ENCODE peak calls at places on chromosome 6, in seven cellular contexts. P is pancreas, S is GM23338, Y is stomach, J is uterus, G is A549, F is SK-N-SH. M is an unnamed sample.

GRCh38 chr6:133827766-133828165 is 61.1 kb upstream of the TCF21 start:
- DNase-seq in P (no peak), F (no peak), S (no peak), Y (no peak), J (no peak), G (no peak), M (no peak)

GRCh38 chr6:43276180-43277082 is 21.6 kb upstream of the SLC22A7 start:
- DNase-seq in G (no peak), P (no peak), Y (no peak), F (no peak), S (peak; percentile 64), J (no peak), M (no peak)

GRCh38 chr6:36129889-36130671 is at the start of gene MAPK13:
- DNase-seq in J (no peak), Y (peak; percentile 66), G (no peak), S (peak; percentile 67), F (no peak), P (peak; percentile 63), M (peak; percentile 71)

GRCh38 chr6:37551867-37552266 is 52.2 kb upstream of the CCDC167 start:
- DNase-seq in S (no peak), F (no peak), P (no peak), Y (no peak), G (no peak), J (no peak), M (no peak)

GRCh38 chr6:26233608-26234420 is 131.2 kb upstream of the BTN3A2 start:
- DNase-seq in S (peak; percentile 74), Y (peak; percentile 58), F (peak; percentile 40), J (peak; percentile 54), G (no peak), P (no peak), M (peak; percentile 74)

GRCh38 chr6:18363746-18364145 is 23.4 kb upstream of the RNF144B start:
- DNase-seq in Y (no peak), J (no peak), S (no peak), F (no peak), P (no peak), G (no peak), M (no peak)

GRCh38 chr6:15752820-15753219 is 90.0 kb upstream of the DTNBP1 start:
- DNase-seq in J (no peak), Y (no peak), S (peak; percentile 46), F (no peak), P (no peak), G (no peak), M (no peak)

GRCh38 chr6:113182370-113183141 is 674.6 kb upstream of the MARCKS start:
- DNase-seq in J (no peak), F (no peak), P (no peak), S (no peak), G (peak; percentile 1), Y (no peak), M (no peak)

GRCh38 chr6:164107297-164107995 is 692.9 kb downstream of the QKI start:
- DNase-seq in J (no peak), G (no peak), F (no peak), P (no peak), Y (no peak), S (no peak), M (no peak)

GRCh38 chr6:92777146-92777740 is 642.1 kb downstream of the EPHA7 start:
- DNase-seq in F (no peak), Y (no peak), S (peak; percentile 82), P (no peak), J (no peak), G (no peak), M (no peak)

DNA sequence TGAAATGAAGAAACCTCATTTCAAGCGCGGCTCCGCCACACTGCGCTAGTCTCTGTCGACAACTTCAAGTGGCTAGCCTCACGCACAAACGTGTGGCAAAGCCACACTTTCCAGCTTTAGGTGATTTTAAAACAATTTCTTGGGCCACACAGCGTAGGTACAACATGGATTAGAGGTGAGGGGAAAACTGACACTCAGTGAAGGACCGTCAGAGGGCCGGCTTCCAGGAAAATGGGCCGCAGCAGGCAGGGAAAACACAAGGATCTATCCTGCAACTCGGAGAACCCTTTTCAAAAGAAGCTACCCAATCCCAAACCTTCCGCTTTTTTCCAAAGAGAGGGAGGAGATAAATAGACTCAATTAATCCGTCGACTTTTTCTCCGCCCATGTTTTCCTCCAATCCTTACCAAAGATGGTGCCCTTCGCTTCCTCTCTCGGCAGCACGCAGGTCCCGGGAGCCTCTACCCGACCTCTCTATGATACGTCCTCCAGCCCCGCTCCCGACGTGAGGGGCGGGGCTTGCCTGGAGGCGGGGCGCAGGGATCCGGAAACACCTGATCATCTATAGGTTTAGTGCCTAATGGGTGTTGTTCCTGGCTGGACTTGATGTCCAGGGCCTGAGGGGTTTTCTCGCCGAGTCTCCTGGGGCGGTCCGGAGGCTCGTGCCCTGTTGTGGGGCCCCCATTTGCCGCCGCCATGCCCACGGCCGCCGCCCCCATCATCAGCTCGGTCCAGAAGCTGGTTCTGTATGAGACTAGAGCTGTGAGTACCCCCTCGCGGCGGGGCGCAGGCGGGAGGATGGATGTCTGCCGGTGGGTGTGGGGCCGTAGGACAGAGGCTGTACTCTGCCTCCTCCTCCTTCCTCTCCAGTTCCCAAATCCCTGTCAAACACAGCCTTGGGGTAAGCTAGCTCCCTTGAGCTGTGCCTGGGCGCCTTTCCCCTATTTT is at the start of the genes AK9 and FIG4:
- DNase-seq in P (peak; percentile 93), Y (peak; percentile 95), J (peak; percentile 89), S (peak; percentile 98), F (peak; percentile 96), G (peak; percentile 58), M (peak; percentile 96)
- TF ChIP-seq CTCF in P (no peak), Y (no peak), J (no peak), S (peak; percentile 21), F (peak; percentile 42), G (no peak), M (peak; percentile 23)

GRCh38 chr6:7910654-7911344 is at the start of gene TXNDC5:
- DNase-seq in G (peak; percentile 64), S (peak; percentile 82), P (peak; percentile 84), J (peak; percentile 64), Y (peak; percentile 84), F (peak; percentile 97), M (peak; percentile 86)

GRCh38 chr6:7912024-7912423 is 1.4 kb upstream of the TXNDC5 start:
- DNase-seq in G (no peak), P (no peak), F (no peak), Y (no peak), J (no peak), S (no peak), M (no peak)

GRCh38 chr6:7910298-7910653 is 312 bp downstream of the TXNDC5 start:
- DNase-seq in P (no peak), Y (no peak), S (peak; percentile 16), J (no peak), F (no peak), G (no peak), M (no peak)

GRCh38 chr6:7911345-7911725 is 747 bp upstream of the TXNDC5 start:
- DNase-seq in G (no peak), S (peak; percentile 25), P (no peak), F (no peak), J (no peak), Y (no peak), M (no peak)

DNA sequence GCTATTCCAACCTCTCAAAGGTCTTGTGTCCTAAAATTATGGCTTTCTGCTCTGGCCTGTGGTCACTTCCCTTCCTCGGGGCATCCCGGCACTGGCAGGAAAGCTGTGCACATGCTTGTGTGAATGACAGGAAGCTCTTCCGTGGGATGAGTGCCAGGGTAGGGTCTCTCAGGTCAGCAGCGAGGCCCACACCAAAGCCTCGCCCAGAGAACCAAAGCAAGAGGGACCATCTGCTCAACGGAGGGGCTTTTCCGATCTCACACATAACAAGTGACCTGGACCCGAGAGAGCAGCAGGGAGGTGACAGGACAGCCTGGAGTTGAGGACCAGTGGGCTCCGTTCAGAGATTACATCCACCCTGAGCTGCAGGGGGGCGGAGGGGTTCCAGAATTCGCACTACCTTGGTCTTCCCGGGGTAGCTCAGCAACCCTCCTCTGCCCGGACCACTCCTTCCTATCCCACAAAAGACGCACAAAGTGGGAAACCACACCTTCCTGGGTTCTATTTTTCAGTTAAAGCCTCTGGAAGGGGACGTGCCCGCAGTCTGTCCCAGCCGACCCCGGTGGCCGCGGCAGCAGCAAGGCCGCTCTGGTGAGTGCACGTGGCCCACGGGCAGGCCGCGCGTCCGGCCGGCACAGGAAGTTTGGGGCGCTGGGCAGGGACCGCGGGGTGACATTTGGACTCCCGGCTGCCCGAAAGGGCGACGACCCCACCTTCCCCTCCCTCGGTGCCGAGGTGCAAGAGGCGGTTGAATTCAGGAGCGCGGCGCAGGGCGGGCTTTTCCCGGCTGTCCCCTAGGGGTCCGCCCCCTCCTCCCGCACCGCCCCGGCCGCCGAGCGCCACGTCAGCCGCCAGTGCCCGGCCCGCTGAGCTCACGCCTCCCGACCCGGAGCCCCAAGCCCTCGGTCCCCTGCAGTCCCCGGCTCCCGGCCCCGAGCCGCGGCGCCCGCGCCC is 988 bp downstream of the TXNDC5 start:
- DNase-seq in S (peak; percentile 77), G (peak; percentile 49), P (peak; percentile 68), J (no peak), F (peak; percentile 91), Y (peak; percentile 57), M (peak; percentile 71)
- H3K27ac ChIP-seq in S (no peak overlapping the region), G (peak overlapping the region; percentile 99), P (peak overlapping the region; percentile 59), J (peak overlapping the region; percentile 56), F (peak overlapping the region; percentile 43), Y (peak overlapping the region; percentile 89), M (peak overlapping the region; percentile 68)

GRCh38 chr6:47525330-47526057 is 47.9 kb downstream of the CD2AP start:
- DNase-seq in P (no peak), S (no peak), J (no peak), Y (no peak), G (no peak), F (no peak), M (no peak)
- TF ChIP-seq CTCF in P (no peak), S (no peak), J (no peak), Y (no peak), G (no peak), F (no peak), M (no peak)

GRCh38 chr6:130189691-130190459 is 32.9 kb downstream of the SAMD3 start:
- DNase-seq in G (no peak), P (no peak), F (no peak), S (no peak), J (no peak), Y (no peak), M (no peak)

GRCh38 chr6:130187335-130188206 is 35.2 kb downstream of the SAMD3 start:
- DNase-seq in P (no peak), G (no peak), Y (no peak), J (no peak), F (no peak), S (no peak), M (no peak)

GRCh38 chr6:130191376-130191702 is 31.4 kb downstream of the SAMD3 start:
- DNase-seq in G (no peak), S (no peak), J (no peak), F (no peak), P (no peak), Y (no peak), M (no peak)

GRCh38 chr6:130188207-130188899 is 34.4 kb downstream of the SAMD3 start:
- DNase-seq in S (no peak), Y (no peak), F (no peak), G (no peak), P (no peak), J (no peak), M (no peak)

DNA sequence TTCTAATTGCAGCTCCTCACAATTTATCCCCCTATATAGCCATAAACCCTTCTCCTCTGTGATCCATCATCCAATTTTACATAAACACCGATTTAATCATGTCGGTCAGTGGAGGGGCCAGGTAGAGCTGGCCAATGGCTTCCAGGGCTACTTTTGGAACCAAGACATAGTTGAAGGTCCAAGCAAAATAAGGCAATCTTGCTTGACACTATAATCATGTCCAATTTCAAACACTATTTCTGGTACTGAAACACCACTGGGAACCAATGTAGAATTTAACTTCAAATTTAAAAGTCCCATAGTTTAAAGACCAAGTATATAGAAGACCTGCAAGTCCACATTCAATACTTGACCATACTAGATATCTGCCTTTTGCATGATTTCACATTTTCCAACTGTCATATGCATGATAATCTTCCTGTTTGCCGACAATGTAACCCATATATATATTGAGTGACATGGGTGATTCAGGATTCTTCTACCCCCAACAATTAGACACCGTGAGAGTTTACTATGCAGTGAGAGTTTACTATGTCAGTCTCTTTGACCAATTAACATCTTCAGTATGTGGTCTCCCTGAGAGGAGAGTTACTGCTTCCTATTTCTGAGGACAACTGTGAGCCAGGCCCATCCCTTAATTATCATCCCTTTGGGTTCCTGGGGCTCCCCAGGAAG is 31.9 kb downstream of the SAMD3 start:
- DNase-seq in S (no peak), G (no peak), F (no peak), P (no peak), J (no peak), Y (no peak), M (no peak)
- H3K27ac ChIP-seq in S (no peak overlapping the region), G (no peak overlapping the region), F (no peak overlapping the region), P (no peak overlapping the region), J (no peak overlapping the region), Y (no peak overlapping the region), M (no peak overlapping the region)